ENCODE peak calls at places on chromosomes 7 and 10, in four cellular contexts. O is heart right ventricle; Y is CD8-positive, alpha-beta memory T cell; M is cortex of kidney. Q is an unnamed sample.

GRCh38 chr10:126229701-126230100 is 158.6 kb downstream of the ADAM12 start:
- DNase-seq in O (no peak), Y (no peak), M (no peak), Q (no peak)

GRCh38 chr10:122500194-122500593 is 38.8 kb downstream of the HTRA1 start:
- DNase-seq in O (no peak), Y (no peak), M (no peak), Q (no peak)

GRCh38 chr7:1915956-1916620 is 246.0 kb downstream of the ELFN1 start:
- DNase-seq in O (peak), Y (no peak), M (no peak), Q (no peak)

GRCh38 chr7:2706685-2707126 is 18.7 kb downstream of the AMZ1 start:
- DNase-seq in O (no peak), Y (no peak), M (no peak), Q (no peak)

GRCh38 chr10:50538473-50539398 is 85.0 kb downstream of the SGMS1 start:
- DNase-seq in O (no peak), Y (no peak), M (no peak), Q (no peak)

GRCh38 chr7:45921699-45922519 is 837 bp upstream of the IGFBP3 start:
- DNase-seq in O (peak), Y (no peak), M (no peak), Q (peak)

GRCh38 chr10:114876602-114877300 is 55.2 kb downstream of the FHIP2A start:
- DNase-seq in O (peak), Y (peak), M (no peak), Q (peak)

GRCh38 chr10:12981570-12981969 is 19.9 kb downstream of the CCDC3 start:
- DNase-seq in O (no peak), Y (no peak), M (no peak), Q (no peak)

GRCh38 chr10:101782811-101783735 is at the start of gene NPM3:
- DNase-seq in O (peak), Y (peak), M (no peak), Q (peak)

GRCh38 chr7:102044984-102045673 is 227.7 kb downstream of the CUX1 start:
- DNase-seq in O (peak), Y (no peak), M (no peak), Q (peak)

GRCh38 chr7:157667731-157668130 is 330.9 kb downstream of the DNAJB6 start:
- DNase-seq in O (no peak), Y (no peak), M (no peak), Q (no peak)

GRCh38 chr7:143929224-143929920 is 5.7 kb upstream of the OR2F2 start:
- DNase-seq in O (no peak), Y (no peak), M (no peak), Q (no peak)

GRCh38 chr7:31312864-31313263 is 27.7 kb downstream of the NEUROD6 start:
- DNase-seq in O (no peak), Y (no peak), M (no peak), Q (no peak)

GRCh38 chr10:131078131-131078881 is 233.2 kb downstream of the TCERG1L start:
- DNase-seq in O (no peak), Y (no peak), M (no peak), Q (no peak)

GRCh38 chr10:132396495-132397035 is 435 bp upstream of the PWWP2B start:
- DNase-seq in O (peak), Y (peak), M (no peak), Q (no peak)

GRCh38 chr10:119219747-119220320 is 12.5 kb downstream of the GRK5 start:
- DNase-seq in O (no peak), Y (no peak), M (no peak), Q (no peak)

GRCh38 chr7:55248526-55248925 is 116.6 kb upstream of the LANCL2 start:
- DNase-seq in O (no peak), Y (no peak), M (no peak), Q (no peak)

GRCh38 chr10:3652886-3653285 is 132.1 kb downstream of the KLF6 start:
- DNase-seq in O (no peak), Y (no peak), M (no peak), Q (no peak)

GRCh38 chr7:102828291-102828690 is 79.5 kb downstream of the FAM185A start:
- DNase-seq in O (no peak), Y (no peak), M (no peak), Q (no peak)

GRCh38 chr10:91700788-91701444 is 68.0 kb upstream of the PPP1R3C start:
- DNase-seq in O (no peak), Y (no peak), M (no peak), Q (no peak)

Q was measured in tibial nerve.